ENCODE peak calls at places on chromosomes 2 and 18, in nine cellular contexts. T, R, X, V, H, G, D, W and F are unnamed samples.
A peak's percentile ranks its signal among the peaks of the same experiment; 100 is the strongest.

GRCh38 chr2:143157001-143157798 is 28.0 kb downstream of the ARHGAP15 start:
- DNase-seq in T (no peak), R (no peak), X (no peak), V (no peak), H (no peak), G (no peak), D (no peak), W (no peak), F (no peak)

GRCh38 chr2:241559489-241560180 is 1.1 kb downstream of the BOK start:
- DNase-seq in T (no peak), R (no peak), X (no peak), V (no peak), H (no peak), G (peak; percentile 41), D (no peak), W (peak; percentile 99), F (no peak)

GRCh38 chr2:203500951-203501350 is 34.1 kb downstream of the RAPH1 start:
- DNase-seq in T (no peak), R (no peak), X (no peak), V (no peak), H (no peak), G (no peak), D (no peak), W (no peak), F (no peak)

GRCh38 chr2:201777869-201778268 is 2.9 kb downstream of the ALS2 start:
- DNase-seq in T (no peak), R (no peak), X (no peak), V (no peak), H (no peak), G (no peak), D (no peak), W (no peak), F (no peak)

GRCh38 chr2:1673160-1673944 is 71.0 kb downstream of the PXDN start:
- DNase-seq in T (peak; percentile 25), R (no peak), X (no peak), V (no peak), H (no peak), G (no peak), D (no peak), W (no peak), F (no peak)

GRCh38 chr2:239386872-239387445 is 13.9 kb downstream of the HDAC4 start:
- DNase-seq in T (no peak), R (no peak), X (no peak), V (no peak), H (no peak), G (no peak), D (no peak), W (no peak), F (no peak)

GRCh38 chr18:79515944-79516351 is 120.2 kb downstream of the NFATC1 start:
- DNase-seq in T (no peak), R (no peak), X (peak; percentile 25), V (no peak), H (peak; percentile 2), G (no peak), D (no peak), W (no peak), F (no peak)

GRCh38 chr2:234308814-234309195 is 188.1 kb downstream of the ARL4C start:
- DNase-seq in T (peak; percentile 11), R (no peak), X (no peak), V (peak; percentile 41), H (peak; percentile 44), G (peak; percentile 44), D (peak; percentile 56), W (peak; percentile 79), F (no peak)

GRCh38 chr2:191622374-191623320 is 55.3 kb upstream of the NABP1 start:
- DNase-seq in T (no peak), R (no peak), X (no peak), V (no peak), H (no peak), G (no peak), D (no peak), W (no peak), F (no peak)

GRCh38 chr2:70767094-70767698 is 804 bp downstream of the ADD2 start:
- DNase-seq in T (peak; percentile 38), R (no peak), X (no peak), V (peak; percentile 8), H (no peak), G (no peak), D (no peak), W (no peak), F (no peak)